ENCODE peak calls at places on chromosomes 3 and 15, in six cellular contexts. One of them, this sample, is unnamed.

GRCh38 chr3:146712826-146713225 is 107.7 kb upstream of the PLSCR5 start:
- DNase-seq in IMR-90: no peak
- DNase-seq in stimulated activated CD4-positive, alpha-beta T cell treated with anti-CD3 and anti-CD28 coated beads, Interleukin-1b, Interleukin-23, amount 100 ng/mL, for 1 hour: no peak
- DNase-seq in T-helper 2 cell: no peak
- DNase-seq in SK-N-DZ: no peak
- DNase-seq in A172: no peak
- DNase-seq in this sample: no peak

GRCh38 chr3:21273256-21273999 is 477.6 kb downstream of the ZNF385D start:
- DNase-seq in IMR-90: peak
- DNase-seq in stimulated activated CD4-positive, alpha-beta T cell treated with anti-CD3 and anti-CD28 coated beads, Interleukin-1b, Interleukin-23, amount 100 ng/mL, for 1 hour: no peak
- DNase-seq in T-helper 2 cell: no peak
- DNase-seq in SK-N-DZ: no peak
- DNase-seq in A172: peak
- DNase-seq in this sample: peak

GRCh38 chr15:36798366-36798765 is 218.9 kb downstream of the CDIN1 start:
- DNase-seq in IMR-90: peak
- DNase-seq in stimulated activated CD4-positive, alpha-beta T cell treated with anti-CD3 and anti-CD28 coated beads, Interleukin-1b, Interleukin-23, amount 100 ng/mL, for 1 hour: no peak
- DNase-seq in T-helper 2 cell: no peak
- DNase-seq in SK-N-DZ: no peak
- DNase-seq in A172: peak
- DNase-seq in this sample: peak

GRCh38 chr3:53243165-53243564 is 12.7 kb downstream of the TKT start:
- DNase-seq in IMR-90: no peak
- DNase-seq in stimulated activated CD4-positive, alpha-beta T cell treated with anti-CD3 and anti-CD28 coated beads, Interleukin-1b, Interleukin-23, amount 100 ng/mL, for 1 hour: no peak
- DNase-seq in T-helper 2 cell: no peak
- DNase-seq in SK-N-DZ: no peak
- DNase-seq in A172: no peak
- DNase-seq in this sample: peak

GRCh38 chr15:67101981-67102929 is 36.9 kb downstream of the SMAD3 start:
- DNase-seq in IMR-90: peak
- DNase-seq in stimulated activated CD4-positive, alpha-beta T cell treated with anti-CD3 and anti-CD28 coated beads, Interleukin-1b, Interleukin-23, amount 100 ng/mL, for 1 hour: no peak
- DNase-seq in T-helper 2 cell: no peak
- DNase-seq in SK-N-DZ: peak
- DNase-seq in A172: no peak
- DNase-seq in this sample: peak

GRCh38 chr15:80275946-80276345 is 23.9 kb upstream of the CTXND1 start:
- DNase-seq in IMR-90: peak
- DNase-seq in stimulated activated CD4-positive, alpha-beta T cell treated with anti-CD3 and anti-CD28 coated beads, Interleukin-1b, Interleukin-23, amount 100 ng/mL, for 1 hour: no peak
- DNase-seq in T-helper 2 cell: no peak
- DNase-seq in SK-N-DZ: no peak
- DNase-seq in A172: peak
- DNase-seq in this sample: peak

GRCh38 chr15:29348308-29348914 is 78.8 kb upstream of the NSMCE3 start:
- DNase-seq in IMR-90: no peak
- DNase-seq in stimulated activated CD4-positive, alpha-beta T cell treated with anti-CD3 and anti-CD28 coated beads, Interleukin-1b, Interleukin-23, amount 100 ng/mL, for 1 hour: no peak
- DNase-seq in T-helper 2 cell: no peak
- DNase-seq in SK-N-DZ: no peak
- DNase-seq in A172: no peak
- DNase-seq in this sample: no peak

GRCh38 chr3:127110982-127111693 is 81.8 kb upstream of the PRR23E start:
- DNase-seq in IMR-90: no peak
- DNase-seq in stimulated activated CD4-positive, alpha-beta T cell treated with anti-CD3 and anti-CD28 coated beads, Interleukin-1b, Interleukin-23, amount 100 ng/mL, for 1 hour: no peak
- DNase-seq in T-helper 2 cell: no peak
- DNase-seq in SK-N-DZ: no peak
- DNase-seq in A172: no peak
- DNase-seq in this sample: no peak

GRCh38 chr3:38805765-38806386 is 10.1 kb downstream of the SCN10A start:
- DNase-seq in IMR-90: peak
- DNase-seq in stimulated activated CD4-positive, alpha-beta T cell treated with anti-CD3 and anti-CD28 coated beads, Interleukin-1b, Interleukin-23, amount 100 ng/mL, for 1 hour: no peak
- DNase-seq in T-helper 2 cell: no peak
- DNase-seq in SK-N-DZ: peak
- DNase-seq in A172: peak
- DNase-seq in this sample: peak

GRCh38 chr3:133853063-133853924 is 42.4 kb downstream of the RAB6B start:
- DNase-seq in IMR-90: no peak
- DNase-seq in stimulated activated CD4-positive, alpha-beta T cell treated with anti-CD3 and anti-CD28 coated beads, Interleukin-1b, Interleukin-23, amount 100 ng/mL, for 1 hour: no peak
- DNase-seq in T-helper 2 cell: no peak
- DNase-seq in SK-N-DZ: no peak
- DNase-seq in A172: no peak
- DNase-seq in this sample: no peak

GRCh38 chr15:61517776-61518175 is 288.7 kb upstream of the RORA start:
- DNase-seq in IMR-90: no peak
- DNase-seq in stimulated activated CD4-positive, alpha-beta T cell treated with anti-CD3 and anti-CD28 coated beads, Interleukin-1b, Interleukin-23, amount 100 ng/mL, for 1 hour: no peak
- DNase-seq in T-helper 2 cell: no peak
- DNase-seq in SK-N-DZ: no peak
- DNase-seq in A172: no peak
- DNase-seq in this sample: no peak

GRCh38 chr15:66587749-66588148 is 22.0 kb upstream of the LCTL start:
- DNase-seq in IMR-90: no peak
- DNase-seq in stimulated activated CD4-positive, alpha-beta T cell treated with anti-CD3 and anti-CD28 coated beads, Interleukin-1b, Interleukin-23, amount 100 ng/mL, for 1 hour: no peak
- DNase-seq in T-helper 2 cell: no peak
- DNase-seq in SK-N-DZ: no peak
- DNase-seq in A172: no peak
- DNase-seq in this sample: no peak

GRCh38 chr3:17491601-17492000 is 250.8 kb downstream of the TBC1D5 start:
- DNase-seq in IMR-90: peak
- DNase-seq in stimulated activated CD4-positive, alpha-beta T cell treated with anti-CD3 and anti-CD28 coated beads, Interleukin-1b, Interleukin-23, amount 100 ng/mL, for 1 hour: no peak
- DNase-seq in T-helper 2 cell: no peak
- DNase-seq in SK-N-DZ: no peak
- DNase-seq in A172: peak
- DNase-seq in this sample: peak

GRCh38 chr3:194497799-194498575 is 11.2 kb upstream of the ATP13A3 start:
- DNase-seq in IMR-90: no peak
- DNase-seq in stimulated activated CD4-positive, alpha-beta T cell treated with anti-CD3 and anti-CD28 coated beads, Interleukin-1b, Interleukin-23, amount 100 ng/mL, for 1 hour: no peak
- DNase-seq in T-helper 2 cell: no peak
- DNase-seq in SK-N-DZ: no peak
- DNase-seq in A172: no peak
- DNase-seq in this sample: no peak

GRCh38 chr3:46930945-46931403 is 45.6 kb downstream of the CCDC12 start:
- DNase-seq in IMR-90: no peak
- DNase-seq in stimulated activated CD4-positive, alpha-beta T cell treated with anti-CD3 and anti-CD28 coated beads, Interleukin-1b, Interleukin-23, amount 100 ng/mL, for 1 hour: no peak
- DNase-seq in T-helper 2 cell: no peak
- DNase-seq in SK-N-DZ: no peak
- DNase-seq in A172: no peak
- DNase-seq in this sample: no peak

GRCh38 chr15:90192961-90193786 is 8.0 kb upstream of the SEMA4B start:
- DNase-seq in IMR-90: peak
- DNase-seq in stimulated activated CD4-positive, alpha-beta T cell treated with anti-CD3 and anti-CD28 coated beads, Interleukin-1b, Interleukin-23, amount 100 ng/mL, for 1 hour: no peak
- DNase-seq in T-helper 2 cell: no peak
- DNase-seq in SK-N-DZ: no peak
- DNase-seq in A172: no peak
- DNase-seq in this sample: no peak

GRCh38 chr15:48358681-48359152 is 27.5 kb downstream of the DUT start:
- DNase-seq in IMR-90: peak
- DNase-seq in stimulated activated CD4-positive, alpha-beta T cell treated with anti-CD3 and anti-CD28 coated beads, Interleukin-1b, Interleukin-23, amount 100 ng/mL, for 1 hour: no peak
- DNase-seq in T-helper 2 cell: no peak
- DNase-seq in SK-N-DZ: no peak
- DNase-seq in A172: peak
- DNase-seq in this sample: peak

GRCh38 chr3:79368403-79368802 is 399.4 kb downstream of the ROBO1 start:
- DNase-seq in IMR-90: peak
- DNase-seq in stimulated activated CD4-positive, alpha-beta T cell treated with anti-CD3 and anti-CD28 coated beads, Interleukin-1b, Interleukin-23, amount 100 ng/mL, for 1 hour: no peak
- DNase-seq in T-helper 2 cell: no peak
- DNase-seq in SK-N-DZ: no peak
- DNase-seq in A172: peak
- DNase-seq in this sample: peak

GRCh38 chr3:114775395-114775794 is 371.7 kb downstream of the ZBTB20 start:
- DNase-seq in IMR-90: peak
- DNase-seq in stimulated activated CD4-positive, alpha-beta T cell treated with anti-CD3 and anti-CD28 coated beads, Interleukin-1b, Interleukin-23, amount 100 ng/mL, for 1 hour: no peak
- DNase-seq in T-helper 2 cell: no peak
- DNase-seq in SK-N-DZ: no peak
- DNase-seq in A172: no peak
- DNase-seq in this sample: peak

GRCh38 chr15:62809106-62809967 is 233.2 kb upstream of the TPM1 start:
- DNase-seq in IMR-90: peak
- DNase-seq in stimulated activated CD4-positive, alpha-beta T cell treated with anti-CD3 and anti-CD28 coated beads, Interleukin-1b, Interleukin-23, amount 100 ng/mL, for 1 hour: no peak
- DNase-seq in T-helper 2 cell: no peak
- DNase-seq in SK-N-DZ: peak
- DNase-seq in A172: no peak
- DNase-seq in this sample: peak

GRCh38 chr3:114565201-114565600 is 271.4 kb downstream of the TIGIT start:
- DNase-seq in IMR-90: no peak
- DNase-seq in stimulated activated CD4-positive, alpha-beta T cell treated with anti-CD3 and anti-CD28 coated beads, Interleukin-1b, Interleukin-23, amount 100 ng/mL, for 1 hour: no peak
- DNase-seq in T-helper 2 cell: no peak
- DNase-seq in SK-N-DZ: no peak
- DNase-seq in A172: no peak
- DNase-seq in this sample: no peak

GRCh38 chr3:125120370-125121122 is 64.7 kb upstream of the HEG1 start:
- DNase-seq in IMR-90: no peak
- DNase-seq in stimulated activated CD4-positive, alpha-beta T cell treated with anti-CD3 and anti-CD28 coated beads, Interleukin-1b, Interleukin-23, amount 100 ng/mL, for 1 hour: no peak
- DNase-seq in T-helper 2 cell: no peak
- DNase-seq in SK-N-DZ: peak
- DNase-seq in A172: no peak
- DNase-seq in this sample: peak

GRCh38 chr3:173733029-173733652 is 335.6 kb downstream of the NLGN1 start:
- DNase-seq in IMR-90: peak
- DNase-seq in stimulated activated CD4-positive, alpha-beta T cell treated with anti-CD3 and anti-CD28 coated beads, Interleukin-1b, Interleukin-23, amount 100 ng/mL, for 1 hour: no peak
- DNase-seq in T-helper 2 cell: no peak
- DNase-seq in SK-N-DZ: peak
- DNase-seq in A172: no peak
- DNase-seq in this sample: no peak

GRCh38 chr15:50883903-50884302 is 24.6 kb upstream of the AP4E1 start:
- DNase-seq in IMR-90: peak
- DNase-seq in stimulated activated CD4-positive, alpha-beta T cell treated with anti-CD3 and anti-CD28 coated beads, Interleukin-1b, Interleukin-23, amount 100 ng/mL, for 1 hour: no peak
- DNase-seq in T-helper 2 cell: no peak
- DNase-seq in SK-N-DZ: no peak
- DNase-seq in A172: peak
- DNase-seq in this sample: peak

GRCh38 chr3:66098436-66098835 is 59.7 kb upstream of the MAGI1 start:
- DNase-seq in IMR-90: peak
- DNase-seq in stimulated activated CD4-positive, alpha-beta T cell treated with anti-CD3 and anti-CD28 coated beads, Interleukin-1b, Interleukin-23, amount 100 ng/mL, for 1 hour: no peak
- DNase-seq in T-helper 2 cell: no peak
- DNase-seq in SK-N-DZ: no peak
- DNase-seq in A172: no peak
- DNase-seq in this sample: peak

GRCh38 chr3:139564290-139564861 is 24.8 kb upstream of the RBP1 start:
- DNase-seq in IMR-90: no peak
- DNase-seq in stimulated activated CD4-positive, alpha-beta T cell treated with anti-CD3 and anti-CD28 coated beads, Interleukin-1b, Interleukin-23, amount 100 ng/mL, for 1 hour: no peak
- DNase-seq in T-helper 2 cell: no peak
- DNase-seq in SK-N-DZ: no peak
- DNase-seq in A172: peak
- DNase-seq in this sample: no peak

GRCh38 chr15:65132841-65133549 is 613 bp downstream of the PDCD7 start:
- DNase-seq in IMR-90: peak
- DNase-seq in stimulated activated CD4-positive, alpha-beta T cell treated with anti-CD3 and anti-CD28 coated beads, Interleukin-1b, Interleukin-23, amount 100 ng/mL, for 1 hour: no peak
- DNase-seq in T-helper 2 cell: peak
- DNase-seq in SK-N-DZ: peak
- DNase-seq in A172: no peak
- DNase-seq in this sample: peak

GRCh38 chr3:126964261-126964660 is 18.7 kb upstream of the PLXNA1 start:
- DNase-seq in IMR-90: no peak
- DNase-seq in stimulated activated CD4-positive, alpha-beta T cell treated with anti-CD3 and anti-CD28 coated beads, Interleukin-1b, Interleukin-23, amount 100 ng/mL, for 1 hour: no peak
- DNase-seq in T-helper 2 cell: no peak
- DNase-seq in SK-N-DZ: no peak
- DNase-seq in A172: no peak
- DNase-seq in this sample: no peak

GRCh38 chr15:70815604-70816003 is 38.4 kb downstream of the LARP6 start:
- DNase-seq in IMR-90: peak
- DNase-seq in stimulated activated CD4-positive, alpha-beta T cell treated with anti-CD3 and anti-CD28 coated beads, Interleukin-1b, Interleukin-23, amount 100 ng/mL, for 1 hour: no peak
- DNase-seq in T-helper 2 cell: no peak
- DNase-seq in SK-N-DZ: no peak
- DNase-seq in A172: no peak
- DNase-seq in this sample: no peak

GRCh38 chr3:52534281-52535183 is 875 bp upstream of the NT5DC2 start:
- DNase-seq in IMR-90: peak
- DNase-seq in stimulated activated CD4-positive, alpha-beta T cell treated with anti-CD3 and anti-CD28 coated beads, Interleukin-1b, Interleukin-23, amount 100 ng/mL, for 1 hour: no peak
- DNase-seq in T-helper 2 cell: no peak
- DNase-seq in SK-N-DZ: peak
- DNase-seq in A172: no peak
- DNase-seq in this sample: no peak

GRCh38 chr3:141388823-141389617 is 20.7 kb downstream of the ZBTB38 start:
- DNase-seq in IMR-90: no peak
- DNase-seq in stimulated activated CD4-positive, alpha-beta T cell treated with anti-CD3 and anti-CD28 coated beads, Interleukin-1b, Interleukin-23, amount 100 ng/mL, for 1 hour: no peak
- DNase-seq in T-helper 2 cell: no peak
- DNase-seq in SK-N-DZ: no peak
- DNase-seq in A172: no peak
- DNase-seq in this sample: no peak

GRCh38 chr3:13389378-13389777 is 30.7 kb downstream of the NUP210 start:
- DNase-seq in IMR-90: no peak
- DNase-seq in stimulated activated CD4-positive, alpha-beta T cell treated with anti-CD3 and anti-CD28 coated beads, Interleukin-1b, Interleukin-23, amount 100 ng/mL, for 1 hour: no peak
- DNase-seq in T-helper 2 cell: no peak
- DNase-seq in SK-N-DZ: no peak
- DNase-seq in A172: no peak
- DNase-seq in this sample: no peak

GRCh38 chr3:4950948-4951347 is 28.3 kb upstream of the BHLHE40 start:
- DNase-seq in IMR-90: no peak
- DNase-seq in stimulated activated CD4-positive, alpha-beta T cell treated with anti-CD3 and anti-CD28 coated beads, Interleukin-1b, Interleukin-23, amount 100 ng/mL, for 1 hour: no peak
- DNase-seq in T-helper 2 cell: no peak
- DNase-seq in SK-N-DZ: no peak
- DNase-seq in A172: no peak
- DNase-seq in this sample: no peak

This sample was measured in astrocyte.